ENCODE peak calls at places on chromosomes 3 and 15, in four cellular contexts. V, B, Y and N are unnamed samples.

GRCh38 chr15:87477759-87478687 is 778.5 kb downstream of the NTRK3 start:
- DNase-seq in B (peak; percentile 31), Y (peak; percentile 49), V (no peak), N (no peak)

GRCh38 chr3:126460386-126460785 is 15.3 kb downstream of the ZXDC start:
- DNase-seq in V (no peak), B (no peak), Y (no peak), N (no peak)

GRCh38 chr3:38099518-38099917 is 37.4 kb downstream of the ACAA1 start:
- DNase-seq in Y (no peak), V (no peak), B (peak; percentile 63), N (no peak)

GRCh38 chr15:62619526-62619925 is 423.0 kb upstream of the TPM1 start:
- DNase-seq in V (no peak), B (no peak), Y (no peak), N (no peak)

GRCh38 chr15:62957130-62957529 is 85.4 kb upstream of the TPM1 start:
- DNase-seq in Y (peak; percentile 23), B (no peak), V (no peak), N (no peak)

GRCh38 chr15:40702077-40702476 is 7.1 kb downstream of the RAD51 start:
- DNase-seq in Y (peak; percentile 37), B (no peak), V (peak; percentile 4), N (no peak)

GRCh38 chr3:172323894-172324590 is 124.2 kb downstream of the GHSR start:
- DNase-seq in B (no peak), Y (no peak), V (no peak), N (no peak)

GRCh38 chr3:148079370-148079769 is 618.3 kb upstream of the AGTR1 start:
- DNase-seq in Y (no peak), V (no peak), B (no peak), N (no peak)

GRCh38 chr3:65576942-65577341 is 461.8 kb downstream of the MAGI1 start:
- DNase-seq in B (no peak), V (no peak), Y (peak; percentile 48), N (no peak)

GRCh38 chr3:11530153-11530721 is 113.5 kb downstream of the VGLL4 start:
- DNase-seq in Y (no peak), V (peak; percentile 41), B (no peak), N (no peak)

GRCh38 chr3:31892500-31892899 is 88.6 kb downstream of the OSBPL10 start:
- DNase-seq in V (no peak), B (no peak), Y (no peak), N (no peak)
- H4K20me1 ChIP-seq in V (no peaks in the 10 kb centered on the region), B (no peaks in the 10 kb centered on the region), Y (no peaks in the 10 kb centered on the region), N (no peaks in the 10 kb centered on the region)

GRCh38 chr3:194484614-194485013 is 2.2 kb downstream of the ATP13A3 start:
- DNase-seq in Y (no peak), B (no peak), V (no peak), N (no peak)

GRCh38 chr3:194481103-194481502 is 5.7 kb downstream of the ATP13A3 start:
- DNase-seq in B (no peak), V (no peak), Y (peak; percentile 60), N (no peak)

GRCh38 chr3:194483850-194484249 is 3.0 kb downstream of the ATP13A3 start:
- DNase-seq in V (no peak), B (no peak), Y (no peak), N (no peak)

GRCh38 chr3:194481525-194482195 is 5.1 kb downstream of the ATP13A3 start:
- DNase-seq in B (no peak), Y (no peak), V (peak; percentile 40), N (no peak)

DNA sequence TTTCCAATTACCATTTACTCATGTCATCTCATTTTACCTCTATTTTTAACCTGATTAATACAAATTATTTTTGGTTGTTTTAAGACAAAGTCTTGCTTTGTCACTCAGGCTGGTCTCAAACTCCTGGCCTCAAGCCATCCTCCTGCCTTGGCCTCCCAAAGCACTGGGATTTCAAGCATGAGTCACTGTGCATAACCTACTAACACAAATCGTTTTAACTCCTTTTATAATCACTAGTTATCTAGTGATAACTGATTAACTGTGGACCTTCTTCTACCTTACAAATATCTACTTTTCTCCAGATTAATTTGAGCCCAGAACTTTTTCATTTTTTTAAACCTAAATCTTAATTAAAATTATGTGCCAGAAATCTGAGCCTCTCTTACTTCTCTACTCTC is 4.6 kb downstream of the ATP13A3 start:
- DNase-seq in B (no peak), V (no peak), Y (peak; percentile 31), N (no peak)
- H4K20me1 ChIP-seq in B (no peaks in the 10 kb centered on the region), V (peaks cover 33% of the 10 kb centered on the region), Y (peaks cover 41% of the 10 kb centered on the region), N (peaks cover 42% of the 10 kb centered on the region)

DNA sequence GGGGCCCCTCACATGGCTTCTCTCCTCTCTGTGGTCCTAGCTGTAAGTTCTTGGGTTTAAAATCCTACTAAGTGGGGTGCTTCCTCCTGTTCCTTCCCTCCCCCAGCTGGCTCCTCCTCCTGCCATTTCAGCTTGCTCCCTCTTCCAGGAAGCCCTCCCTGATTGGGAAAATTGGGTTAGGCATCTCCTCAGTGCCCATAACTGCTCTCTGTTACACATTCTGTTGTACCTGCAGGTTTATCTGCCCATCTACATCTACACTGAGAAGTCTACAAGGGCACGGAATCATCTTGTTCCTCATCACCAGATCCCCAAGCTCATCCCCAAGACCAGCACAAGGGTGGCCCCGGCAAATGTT is 4.0 kb downstream of the SEMA7A start:
- DNase-seq in B (no peak), V (no peak), Y (no peak), N (no peak)
- H4K20me1 ChIP-seq in B (no peaks in the 10 kb centered on the region), V (peaks cover 19% of the 10 kb centered on the region), Y (peaks cover 83% of the 10 kb centered on the region), N (peaks cover 51% of the 10 kb centered on the region)

DNA sequence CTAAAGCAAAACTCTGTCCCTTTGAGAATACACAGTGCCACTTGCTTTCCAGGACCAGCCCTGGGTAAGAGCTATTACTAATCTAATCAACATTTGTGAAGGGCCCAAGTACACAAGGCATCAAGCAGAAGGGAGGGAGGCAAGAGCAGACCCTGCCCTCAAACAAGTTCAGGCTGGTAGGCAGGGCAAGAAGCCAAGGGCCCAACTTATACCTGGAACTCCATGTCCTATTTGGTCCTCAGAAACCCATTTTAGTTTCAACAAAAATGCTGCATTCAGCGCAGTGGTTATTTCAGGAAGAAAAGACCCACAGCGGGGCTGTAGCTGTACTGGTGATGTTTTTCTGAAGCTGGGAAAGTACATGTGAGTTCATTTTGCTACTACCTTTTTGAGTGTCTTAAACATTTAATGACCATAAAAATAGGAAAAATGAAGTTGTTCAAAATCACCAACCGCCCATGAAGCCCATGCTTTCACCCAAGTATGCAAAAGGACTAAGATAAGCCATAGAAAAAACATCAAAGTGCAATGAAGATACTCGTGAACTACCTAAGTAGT is 2.8 kb downstream of the RPS17 start:
- DNase-seq in B (no peak), Y (no peak), V (no peak), N (no peak)
- H4K20me1 ChIP-seq in B (no peaks in the 10 kb centered on the region), Y (peaks cover 40% of the 10 kb centered on the region), V (peaks cover 44% of the 10 kb centered on the region), N (peaks cover 49% of the 10 kb centered on the region)

GRCh38 chr3:185823280-185824044 is 1.4 kb downstream of the IGF2BP2 start:
- DNase-seq in V (no peak), Y (peak; percentile 38), B (no peak), N (no peak)
- H4K20me1 ChIP-seq in V (peaks cover 41% of the 10 kb centered on the region), Y (peaks cover 25% of the 10 kb centered on the region), B (no peaks in the 10 kb centered on the region), N (no peaks in the 10 kb centered on the region)

DNA sequence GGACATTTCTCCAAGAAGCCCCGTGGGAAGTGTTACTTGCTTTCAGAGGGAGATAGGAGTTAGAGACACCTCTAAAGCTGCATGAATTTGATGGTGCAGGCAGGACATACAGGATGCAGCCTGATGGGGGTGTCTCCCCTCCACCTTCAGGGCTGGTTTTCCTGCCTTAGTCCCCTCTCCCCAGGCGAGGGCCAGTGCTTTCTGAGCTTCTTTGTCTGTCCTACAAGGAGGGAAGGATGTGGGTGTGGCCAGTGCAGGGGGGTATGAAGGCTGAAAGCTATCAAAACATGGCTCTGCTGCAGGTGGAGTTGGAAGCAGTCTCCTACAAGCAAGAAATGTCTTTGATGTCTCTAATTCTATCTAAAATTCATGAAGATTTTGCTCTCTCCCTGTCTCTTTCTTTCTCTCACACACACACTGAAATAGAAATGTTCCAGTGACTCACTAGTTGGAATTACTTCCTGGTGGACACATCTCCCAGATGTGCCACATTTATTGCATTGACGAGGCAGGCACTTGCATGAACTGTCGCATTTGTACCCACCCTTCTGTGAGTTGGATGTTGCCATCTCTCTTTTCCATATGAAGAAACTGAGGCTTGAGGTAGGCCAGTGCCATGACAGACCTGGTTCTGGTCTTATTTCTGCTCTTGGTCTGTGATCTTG is 13.9 kb upstream of the PODXL2 start:
- DNase-seq in B (no peak), Y (no peak), V (no peak), N (no peak)
- H4K20me1 ChIP-seq in B (no peaks in the 10 kb centered on the region), Y (no peaks in the 10 kb centered on the region), V (no peaks in the 10 kb centered on the region), N (peaks cover 87% of the 10 kb centered on the region)

DNA sequence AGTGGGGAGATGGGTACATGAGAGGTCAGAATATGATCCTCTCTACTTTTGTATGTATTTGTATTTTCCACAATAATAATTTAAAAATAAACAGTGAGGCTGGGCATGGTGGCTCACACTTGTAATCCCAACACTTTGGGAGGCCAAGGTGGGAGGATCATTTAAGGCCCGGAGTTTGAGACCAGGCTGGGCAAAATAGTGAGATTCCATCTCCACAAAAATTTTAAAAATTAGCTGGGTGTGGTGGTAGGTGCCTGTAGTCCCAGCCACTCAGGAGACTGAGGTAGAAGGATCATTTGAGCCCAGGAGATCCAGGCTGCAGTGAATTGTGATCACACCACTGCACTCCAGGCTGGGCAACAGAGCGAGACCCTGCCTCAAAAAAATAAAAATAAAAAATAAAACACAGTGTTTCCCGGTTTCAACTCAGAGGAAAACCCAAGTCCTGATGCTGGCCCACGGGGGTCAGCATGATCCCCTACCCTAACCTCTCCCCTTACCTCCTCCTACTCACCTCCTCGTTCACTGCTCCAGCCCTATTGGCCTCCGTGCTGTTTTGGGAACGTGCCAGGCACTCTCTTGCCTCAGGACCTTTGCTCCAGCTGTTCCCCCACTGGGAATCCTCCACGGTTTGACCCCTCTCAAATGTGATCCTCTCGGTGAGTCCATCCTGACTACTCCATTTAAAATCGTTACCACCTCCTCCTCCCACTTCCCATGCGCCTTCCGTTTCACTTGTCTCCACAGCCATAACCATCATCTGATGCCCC is 2.9 kb upstream of the KLHL40 start:
- DNase-seq in Y (no peak), V (no peak), B (no peak), N (no peak)
- H4K20me1 ChIP-seq in Y (no peaks in the 10 kb centered on the region), V (no peaks in the 10 kb centered on the region), B (no peaks in the 10 kb centered on the region), N (peaks cover 5% of the 10 kb centered on the region)